ENCODE peak calls at places on chromosome 15, in seven cellular contexts. N, L, I, W, G, O and U are unnamed samples.

GRCh38 chr15:71784719-71785118 is 25.6 kb upstream of the NR2E3 start:
- DNase-seq in N (no peak), L (peak), I (no peak), W (no peak), G (no peak), O (no peak), U (no peak)

GRCh38 chr15:36579792-36580431 is 486 bp downstream of the CDIN1 start:
- DNase-seq in N (no peak), L (no peak), I (no peak), W (peak), G (no peak), O (no peak), U (no peak)

GRCh38 chr15:58770519-58770856 is 614 bp upstream of the MINDY2 start:
- DNase-seq in N (no peak), L (no peak), I (no peak), W (peak), G (peak), O (no peak), U (peak)

GRCh38 chr15:84947947-84948830 is 33.5 kb upstream of the PDE8A start:
- DNase-seq in N (no peak), L (no peak), I (no peak), W (peak), G (peak), O (no peak), U (peak)

GRCh38 chr15:82709081-82709420 is 624 bp downstream of the AP3B2 start:
- DNase-seq in N (no peak), L (no peak), I (no peak), W (no peak), G (no peak), O (no peak), U (no peak)

GRCh38 chr15:90000175-90000923 is 775 bp upstream of the ZNF710 start:
- DNase-seq in N (no peak), L (no peak), I (peak), W (peak), G (no peak), O (no peak), U (peak)

GRCh38 chr15:63221346-63221745 is 31.9 kb downstream of the RAB8B start:
- DNase-seq in N (no peak), L (no peak), I (no peak), W (peak), G (no peak), O (no peak), U (no peak)

GRCh38 chr15:78059110-78059839 is 18.2 kb downstream of the TBC1D2B start:
- DNase-seq in N (no peak), L (no peak), I (no peak), W (peak), G (no peak), O (no peak), U (no peak)

GRCh38 chr15:56693761-56694160 is 39.5 kb downstream of the ZNF280D start:
- DNase-seq in N (no peak), L (no peak), I (no peak), W (no peak), G (peak), O (no peak), U (no peak)

GRCh38 chr15:90535254-90535653 is 5.5 kb downstream of the CRTC3 start:
- DNase-seq in N (no peak), L (no peak), I (no peak), W (no peak), G (no peak), O (no peak), U (no peak)

GRCh38 chr15:91865903-91866302 is 12.4 kb downstream of the SLCO3A1 start:
- DNase-seq in N (no peak), L (no peak), I (no peak), W (no peak), G (no peak), O (no peak), U (no peak)

GRCh38 chr15:71627604-71628003 is 182.8 kb upstream of the NR2E3 start:
- DNase-seq in N (no peak), L (no peak), I (no peak), W (no peak), G (no peak), O (no peak), U (no peak)

GRCh38 chr15:31499953-31500808 is 173.5 kb downstream of the KLF13 start:
- DNase-seq in N (no peak), L (peak), I (no peak), W (no peak), G (no peak), O (no peak), U (no peak)

GRCh38 chr15:38075466-38075865 is 141.0 kb downstream of the TMCO5A start:
- DNase-seq in N (peak), L (no peak), I (no peak), W (no peak), G (no peak), O (no peak), U (no peak)

DNA sequence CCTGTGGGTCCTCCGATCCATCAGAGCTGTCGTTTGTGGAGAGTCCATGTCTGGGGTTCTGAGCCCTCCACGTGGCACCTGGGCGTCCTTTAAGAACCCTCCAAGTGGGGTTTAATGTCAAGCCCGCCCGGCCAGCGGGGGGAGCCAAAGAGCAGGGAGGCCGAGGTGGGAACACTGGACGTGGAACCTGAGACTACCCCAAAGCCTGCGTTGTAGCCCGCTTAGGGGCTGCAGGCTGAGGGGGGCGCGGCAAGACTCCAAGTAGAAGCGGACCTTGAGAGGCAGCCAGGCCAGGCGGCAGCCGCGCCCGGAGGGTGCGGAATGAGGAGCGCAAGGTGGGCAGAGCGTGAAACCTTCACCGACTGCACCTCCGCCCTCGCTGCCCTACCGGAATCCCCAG is 126.2 kb upstream of the ATP10A start:
- DNase-seq in N (no peak), L (no peak), I (no peak), W (no peak), G (no peak), O (no peak), U (no peak)
- TF ChIP-seq CTCF in N (no peak), L (no peak), I (no peak), W (no peak), G (no peak), O (no peak), U (no peak)

GRCh38 chr15:55586808-55587207 is 1.3 kb downstream of the PYGO1 start:
- DNase-seq in N (no peak), L (no peak), I (no peak), W (no peak), G (no peak), O (no peak), U (peak)
- H3K4me3 ChIP-seq in N (peak), L (peak), I (peak), W (no peak), G (peak), O (no peak), U (peak)

DNA sequence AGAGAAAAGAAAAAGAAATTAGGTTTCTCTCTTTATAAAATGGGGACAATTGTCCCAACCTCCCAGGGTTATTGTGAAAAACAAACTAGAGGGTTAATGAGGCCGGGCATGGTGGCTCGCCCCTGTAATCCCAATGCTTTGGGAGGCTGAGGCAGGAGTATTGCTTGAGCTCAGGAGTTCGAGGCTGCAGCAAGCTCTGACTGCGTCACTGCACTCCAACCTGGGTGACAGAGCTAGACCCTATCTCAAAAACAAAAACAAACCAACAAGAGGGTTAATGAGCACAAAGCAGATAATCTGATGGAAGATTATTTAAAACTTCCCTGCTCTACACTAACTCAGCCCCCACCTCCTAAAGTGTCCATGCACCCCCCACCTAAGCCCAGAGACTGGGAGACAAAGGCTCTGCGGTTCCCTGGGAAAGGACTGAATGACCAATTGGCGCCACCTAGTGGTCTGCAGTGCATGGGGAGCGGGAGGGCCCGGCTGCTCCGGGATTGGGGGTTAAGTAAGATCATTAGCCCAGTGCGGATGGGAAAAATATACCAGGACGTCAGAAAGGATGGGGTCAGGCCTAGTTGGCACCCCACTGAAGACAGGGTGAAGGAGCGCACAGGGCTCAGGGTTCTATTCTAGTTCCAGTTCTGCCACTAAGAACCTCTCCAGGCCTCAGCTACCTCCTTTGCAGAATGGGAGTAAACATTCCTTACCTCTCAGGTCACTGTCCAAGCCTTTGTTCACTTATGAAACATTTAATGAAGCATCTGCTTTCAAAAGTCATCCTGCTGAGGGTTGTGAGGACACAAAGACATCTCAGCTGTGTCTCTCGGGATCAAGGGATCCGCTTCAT is 15.6 kb downstream of the PIF1 start:
- DNase-seq in N (peak), L (no peak), I (peak), W (peak), G (peak), O (peak), U (peak)
- TF ChIP-seq CTCF in N (peak), L (peak), I (peak), W (peak), G (peak), O (peak), U (peak)

GRCh38 chr15:40594429-40594836 is 384 bp downstream of the KNL1 start:
- DNase-seq in N (peak), L (peak), I (no peak), W (peak), G (peak), O (peak), U (peak)

GRCh38 chr15:40597024-40597423 is 3.0 kb downstream of the KNL1 start:
- DNase-seq in N (no peak), L (no peak), I (no peak), W (no peak), G (no peak), O (no peak), U (no peak)

GRCh38 chr15:40595219-40595618 is 1.2 kb downstream of the KNL1 start:
- DNase-seq in N (no peak), L (no peak), I (no peak), W (no peak), G (no peak), O (no peak), U (peak)

GRCh38 chr15:40593588-40594428 is at the start of gene KNL1:
- DNase-seq in N (peak), L (peak), I (peak), W (peak), G (peak), O (peak), U (peak)

GRCh38 chr15:40595773-40596172 is 1.7 kb downstream of the KNL1 start:
- DNase-seq in N (no peak), L (no peak), I (no peak), W (no peak), G (no peak), O (no peak), U (no peak)
- H3K4me3 ChIP-seq in N (no peak), L (no peak), I (no peak), W (no peak), G (peak), O (no peak), U (peak)